ENCODE peak calls at places on chromosomes 3 and 15, in four cellular contexts. A is mesendoderm, J is H9, Q is IMR-90. G is an unnamed sample.

GRCh38 chr15:77905301-77905920 is 172.1 kb downstream of the TBC1D2B start:
- DNase-seq in Q (no peak), A (no peak), J (peak; percentile 23), G (no peak)

GRCh38 chr15:58221591-58222241 is 83.5 kb downstream of the AQP9 start:
- DNase-seq in A (peak; percentile 52), J (peak; percentile 55), Q (peak; percentile 21), G (peak; percentile 61)

GRCh38 chr15:89423981-89424380 is 72.4 kb downstream of the RHCG start:
- DNase-seq in J (no peak), Q (no peak), A (no peak), G (no peak)

GRCh38 chr3:142180761-142181362 is 31.5 kb upstream of the TFDP2 start:
- DNase-seq in Q (peak; percentile 34), J (peak; percentile 40), A (peak; percentile 59), G (peak; percentile 54)

GRCh38 chr3:37054370-37054769 is 61.1 kb downstream of the MLH1 start:
- DNase-seq in Q (peak; percentile 46), A (no peak), J (no peak), G (no peak)

GRCh38 chr3:129481783-129482332 is 41.8 kb downstream of the IFT122 start:
- DNase-seq in Q (no peak), A (peak; percentile 69), J (no peak), G (no peak)

GRCh38 chr3:80087769-80088168 is 320.0 kb upstream of the ROBO1 start:
- DNase-seq in Q (peak; percentile 6), J (no peak), A (no peak), G (no peak)

GRCh38 chr15:64985382-64986033 is 4.2 kb downstream of the SPG21 start:
- DNase-seq in J (no peak), A (no peak), Q (peak; percentile 17), G (peak; percentile 26)

GRCh38 chr15:33699691-33700447 is 268.4 kb upstream of the CHRM5 start:
- DNase-seq in Q (peak; percentile 12), A (peak; percentile 64), J (no peak), G (no peak)

GRCh38 chr3:195873281-195873887 is 35.0 kb downstream of the TNK2 start:
- DNase-seq in J (no peak), A (no peak), Q (no peak), G (no peak)

GRCh38 chr3:47016934-47017435 is 37.5 kb downstream of the NBEAL2 start:
- DNase-seq in Q (peak; percentile 90), J (no peak), A (no peak), G (no peak)

GRCh38 chr3:129015388-129016105 is 14.4 kb downstream of the EFCC1 start:
- DNase-seq in J (no peak), Q (no peak), A (peak; percentile 37), G (no peak)

GRCh38 chr3:9213019-9213646 is 36.3 kb downstream of the SRGAP3 start:
- DNase-seq in Q (no peak), J (no peak), A (no peak), G (no peak)

GRCh38 chr3:96813820-96814580 is 394 bp upstream of the EPHA6 start:
- DNase-seq in Q (peak; percentile 7), J (peak; percentile 56), A (peak; percentile 83), G (no peak)

DNA sequence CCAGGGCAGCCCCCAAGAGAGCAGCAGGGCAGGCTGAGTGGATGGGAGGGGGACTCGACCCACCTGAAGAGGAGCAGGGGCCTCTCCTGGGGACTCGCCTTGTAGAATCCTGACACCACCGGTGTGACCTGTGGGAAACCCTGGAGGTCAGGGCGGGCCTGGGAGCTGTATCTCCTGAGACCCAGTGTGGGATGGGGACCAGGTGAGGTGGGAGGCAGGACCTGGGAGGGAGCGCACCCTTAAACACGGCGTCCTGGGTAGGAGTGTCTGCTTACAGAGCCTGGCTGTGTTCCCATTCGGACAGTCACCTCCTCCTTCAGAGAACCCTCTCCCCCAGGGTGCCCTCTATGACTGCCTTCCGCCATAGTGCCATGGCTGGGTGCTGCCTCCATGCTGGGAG is 27.1 kb downstream of the C15orf39 start:
- DNase-seq in A (no peak), J (no peak), Q (no peak), G (no peak)
- H4K5ac ChIP-seq in A (no peak overlapping the region), J (no peak overlapping the region), Q (no peak overlapping the region), G (no peak overlapping the region)

GRCh38 chr15:52682200-52682599 is 3.0 kb upstream of the ATOSA start:
- DNase-seq in J (no peak), Q (no peak), A (no peak), G (no peak)
- H4K5ac ChIP-seq in J (no peak overlapping the region), Q (no peak overlapping the region), A (no peak overlapping the region), G (no peak overlapping the region)

DNA sequence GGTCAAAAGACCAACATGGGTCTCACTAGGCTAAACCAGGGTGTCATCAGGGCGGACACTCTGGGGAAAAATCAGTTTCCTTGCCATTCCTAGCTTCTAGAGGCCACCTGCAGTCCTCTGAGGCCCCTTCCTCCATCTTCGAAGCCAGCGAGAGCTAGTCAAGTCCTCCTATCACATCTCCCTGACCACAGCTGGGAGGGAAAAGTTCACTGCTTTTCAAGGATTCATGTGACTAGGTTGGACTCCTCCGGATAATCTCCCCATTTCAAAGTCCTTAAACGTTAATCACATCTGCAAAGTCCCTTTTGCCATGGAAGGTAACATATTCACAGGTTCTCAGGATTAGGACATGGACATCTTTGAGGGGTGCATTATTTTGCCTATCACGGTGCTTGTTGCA is 35.9 kb upstream of the MAP3K13 start:
- DNase-seq in Q (no peak), A (no peak), J (no peak), G (no peak)
- H4K5ac ChIP-seq in Q (no peak overlapping the region), A (no peak overlapping the region), J (no peak overlapping the region), G (no peak overlapping the region)

DNA sequence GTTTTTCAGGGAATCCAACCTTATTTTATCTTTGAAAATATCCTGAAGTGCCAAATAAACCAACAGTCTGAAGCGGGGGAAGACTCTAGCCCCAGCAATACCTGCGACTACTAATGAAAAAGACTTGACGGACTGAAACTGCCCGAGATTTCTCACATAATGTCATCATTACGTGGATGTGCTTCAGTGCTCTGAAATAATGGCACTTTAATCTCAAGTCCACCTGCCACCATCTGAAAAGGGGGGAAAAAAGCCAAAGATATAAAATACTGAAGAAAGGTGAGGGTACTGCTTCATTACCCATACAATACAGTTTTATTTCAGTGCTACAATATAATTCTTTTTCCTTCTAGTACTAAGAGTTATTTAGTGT is 64.3 kb upstream of the ATP2C1 start:
- DNase-seq in A (no peak), Q (no peak), J (no peak), G (no peak)
- H4K5ac ChIP-seq in A (no peak overlapping the region), Q (no peak overlapping the region), J (no peak overlapping the region), G (no peak overlapping the region)

GRCh38 chr3:71868891-71869290 is 83.9 kb upstream of the PROK2 start:
- DNase-seq in J (no peak), A (peak; percentile 41), Q (no peak), G (no peak)
- H4K5ac ChIP-seq in J (no peak overlapping the region), A (no peak overlapping the region), Q (no peak overlapping the region), G (no peak overlapping the region)

DNA sequence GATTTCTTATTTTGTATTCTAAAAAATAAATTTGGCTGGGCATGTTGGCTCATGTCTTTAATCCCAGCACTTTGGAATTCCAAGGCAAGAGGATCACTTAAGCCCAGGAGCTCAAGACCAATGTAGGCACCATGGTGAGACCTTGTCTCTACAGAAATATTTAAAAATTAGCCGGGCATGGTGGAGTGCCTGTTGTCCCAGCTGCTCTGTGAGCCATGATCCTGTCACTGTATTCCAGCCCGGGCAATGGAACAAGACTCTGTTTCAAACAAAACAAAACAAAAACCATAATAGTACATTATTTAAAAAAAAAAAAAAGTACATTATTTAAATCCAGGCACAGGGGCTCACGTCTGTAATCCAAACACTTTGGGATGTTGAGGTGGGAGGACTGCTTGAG is 5.5 kb upstream of the RTF1 start:
- DNase-seq in J (no peak), A (no peak), Q (no peak), G (no peak)
- H4K5ac ChIP-seq in J (no peak overlapping the region), A (no peak overlapping the region), Q (no peak overlapping the region), G (no peak overlapping the region)

GRCh38 chr3:71498053-71498452 is 85.5 kb downstream of the FOXP1 start:
- DNase-seq in J (peak; percentile 63), A (peak; percentile 93), Q (no peak), G (peak; percentile 17)
- H4K5ac ChIP-seq in J (peak overlapping the region; percentile 88), A (no peak overlapping the region), Q (no peak overlapping the region), G (no peak overlapping the region)

GRCh38 chr3:193769437-193769836 is 176.4 kb downstream of the OPA1 start:
- DNase-seq in A (no peak), J (no peak), Q (no peak), G (no peak)
- H4K5ac ChIP-seq in A (no peak overlapping the region), J (no peak overlapping the region), Q (no peak overlapping the region), G (no peak overlapping the region)

GRCh38 chr3:99071096-99071495 is 169.6 kb upstream of the DCBLD2 start:
- DNase-seq in A (no peak), J (no peak), Q (no peak), G (no peak)
- H4K5ac ChIP-seq in A (no peak overlapping the region), J (no peak overlapping the region), Q (no peak overlapping the region), G (no peak overlapping the region)

G was measured in H1.